ENCODE peak calls at places on chromosomes 3 and 15, in eight cellular contexts. K is A549, J is astrocyte of the cerebellum, D is fibroblast of lung, H is mammary epithelial cell, G is colonic mucosa, L is mucosa of descending colon, I is body of pancreas. E is an unnamed sample.

GRCh38 chr3:49868951-49869454 is 703 bp downstream of the CAMKV start:
- DNase-seq in K (no peak), J (no peak), D (no peak), H (no peak), G (no peak), L (no peak), I (no peak), E (no peak)

GRCh38 chr3:171088984-171089754 is 62.6 kb upstream of the SLC2A2 start:
- DNase-seq in K (no peak), J (peak; percentile 84), D (peak; percentile 99), H (peak; percentile 77), G (no peak), L (no peak), I (no peak), E (peak; percentile 88)

GRCh38 chr15:84108725-84109124 is 126.8 kb upstream of the GOLGA6L4 start:
- DNase-seq in K (no peak), J (no peak), D (peak; percentile 20), H (no peak), G (no peak), L (no peak), I (no peak), E (peak; percentile 44)

GRCh38 chr3:49668414-49668797 is 5.7 kb upstream of the APEH start:
- DNase-seq in K (peak; percentile 21), J (no peak), D (no peak), H (no peak), G (no peak), L (no peak), I (no peak), E (no peak)

GRCh38 chr3:170524072-170524471 is 61.8 kb downstream of the SLC7A14 start:
- DNase-seq in K (no peak), J (peak; percentile 20), D (peak; percentile 18), H (no peak), G (no peak), L (no peak), I (no peak), E (peak; percentile 41)

GRCh38 chr3:128458746-128459450 is 7.8 kb downstream of the DNAJB8 start:
- DNase-seq in K (no peak), J (no peak), D (no peak), H (no peak), G (no peak), L (no peak), I (no peak), E (no peak)

GRCh38 chr3:111151438-111151837 is 79.8 kb downstream of the NECTIN3 start:
- DNase-seq in K (no peak), J (peak; percentile 40), D (peak; percentile 80), H (peak; percentile 70), G (no peak), L (no peak), I (no peak), E (peak; percentile 55)

GRCh38 chr3:129663045-129663446 is 56.6 kb upstream of the PLXND1 start:
- DNase-seq in K (peak; percentile 42), J (no peak), D (peak; percentile 52), H (peak; percentile 91), G (no peak), L (no peak), I (peak; percentile 25), E (no peak)

GRCh38 chr3:177836671-177837070 is 639.4 kb upstream of the TBL1XR1 start:
- DNase-seq in K (no peak), J (no peak), D (peak; percentile 71), H (peak; percentile 63), G (no peak), L (no peak), I (no peak), E (peak; percentile 35)

GRCh38 chr3:21237638-21238037 is 513.4 kb downstream of the ZNF385D start:
- DNase-seq in K (no peak), J (peak; percentile 79), D (peak; percentile 89), H (no peak), G (no peak), L (no peak), I (no peak), E (peak; percentile 3)

GRCh38 chr15:86009727-86010126 is 69.9 kb upstream of the AGBL1 start:
- DNase-seq in K (no peak), J (no peak), D (no peak), H (no peak), G (no peak), L (no peak), I (no peak), E (no peak)

GRCh38 chr15:99732711-99733267 is 448 bp downstream of the LYSMD4 start:
- DNase-seq in K (no peak), J (no peak), D (no peak), H (peak; percentile 23), G (peak; percentile 48), L (peak; percentile 63), I (no peak), E (no peak)

GRCh38 chr15:31215490-31216209 is 111.0 kb upstream of the KLF13 start:
- DNase-seq in K (peak; percentile 91), J (no peak), D (peak; percentile 45), H (peak; percentile 49), G (peak; percentile 90), L (peak; percentile 91), I (peak; percentile 80), E (peak; percentile 58)

DNA sequence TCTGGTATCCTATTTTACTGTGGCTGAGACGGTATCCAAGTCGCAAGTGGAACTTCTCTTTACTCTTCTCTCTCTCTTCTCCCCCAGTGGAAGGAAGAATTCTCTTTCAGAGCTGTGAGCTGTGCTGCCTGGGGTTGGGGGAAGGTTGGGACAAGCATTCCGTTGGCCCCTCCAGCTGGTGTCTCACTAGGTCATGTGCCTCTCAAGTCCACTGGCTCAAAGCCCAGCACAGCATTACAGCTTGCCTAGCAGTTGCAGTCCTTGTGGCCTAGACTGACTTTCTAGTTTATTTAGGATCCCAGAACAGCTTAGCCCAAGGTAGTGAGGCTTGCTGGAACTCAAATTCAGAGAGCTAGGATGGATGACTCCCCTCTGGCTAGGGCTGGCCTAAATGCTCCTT is 76.1 kb upstream of the SPATA16 start:
- DNase-seq in K (no peak), J (no peak), D (peak; percentile 39), H (no peak), G (no peak), L (no peak), I (no peak), E (no peak)
- H3K4me3 ChIP-seq in K (no peak overlapping the region), J (no peak overlapping the region), D (no peak overlapping the region), H (no peak overlapping the region), G (no peak overlapping the region), L (no peak overlapping the region), I (no peak overlapping the region), E (no peak overlapping the region)

GRCh38 chr15:75725719-75726607 is 13.3 kb upstream of the CSPG4 start:
- DNase-seq in K (no peak), J (no peak), D (no peak), H (no peak), G (no peak), L (no peak), I (no peak), E (peak; percentile 11)

GRCh38 chr15:75729304-75730069 is 16.8 kb upstream of the CSPG4 start:
- DNase-seq in K (no peak), J (no peak), D (no peak), H (no peak), G (no peak), L (no peak), I (no peak), E (no peak)

GRCh38 chr15:75727031-75727531 is 14.4 kb upstream of the CSPG4 start:
- DNase-seq in K (no peak), J (no peak), D (no peak), H (no peak), G (no peak), L (no peak), I (no peak), E (no peak)

GRCh38 chr15:75725021-75725718 is 12.5 kb upstream of the CSPG4 start:
- DNase-seq in K (no peak), J (no peak), D (no peak), H (no peak), G (no peak), L (no peak), I (no peak), E (no peak)

GRCh38 chr15:75727851-75728715 is 15.4 kb upstream of the CSPG4 start:
- DNase-seq in K (peak; percentile 69), J (no peak), D (no peak), H (peak; percentile 26), G (peak; percentile 62), L (peak; percentile 81), I (peak; percentile 65), E (peak; percentile 40)
- TF ChIP-seq CTCF in K (peak; percentile 72), J (peak; percentile 53), D (peak; percentile 39), H (peak; percentile 25), G (peak; percentile 38), L (no peak), I (peak; percentile 51), E (peak; percentile 50)

GRCh38 chr3:186612721-186613636 is at the start of gene AHSG:
- DNase-seq in K (no peak), J (no peak), D (no peak), H (no peak), G (no peak), L (no peak), I (no peak), E (no peak)

GRCh38 chr3:186613637-186614265 is 891 bp downstream of the AHSG start:
- DNase-seq in K (no peak), J (peak; percentile 31), D (no peak), H (no peak), G (no peak), L (no peak), I (no peak), E (no peak)

GRCh38 chr3:186614597-186615483 is 2.0 kb downstream of the AHSG start:
- DNase-seq in K (peak; percentile 76), J (peak; percentile 44), D (peak; percentile 42), H (peak; percentile 58), G (peak; percentile 85), L (peak; percentile 83), I (peak; percentile 80), E (peak; percentile 80)

GRCh38 chr3:186616299-186616617 is 3.4 kb downstream of the AHSG start:
- DNase-seq in K (no peak), J (no peak), D (no peak), H (no peak), G (no peak), L (no peak), I (no peak), E (no peak)

GRCh38 chr3:186614266-186614596 is 1.4 kb downstream of the AHSG start:
- DNase-seq in K (no peak), J (no peak), D (no peak), H (no peak), G (no peak), L (no peak), I (no peak), E (no peak)
- H3K4me3 ChIP-seq in K (no peak overlapping the region), J (no peak overlapping the region), D (no peak overlapping the region), H (no peak overlapping the region), G (no peak overlapping the region), L (no peak overlapping the region), I (no peak overlapping the region), E (no peak overlapping the region)

DNA sequence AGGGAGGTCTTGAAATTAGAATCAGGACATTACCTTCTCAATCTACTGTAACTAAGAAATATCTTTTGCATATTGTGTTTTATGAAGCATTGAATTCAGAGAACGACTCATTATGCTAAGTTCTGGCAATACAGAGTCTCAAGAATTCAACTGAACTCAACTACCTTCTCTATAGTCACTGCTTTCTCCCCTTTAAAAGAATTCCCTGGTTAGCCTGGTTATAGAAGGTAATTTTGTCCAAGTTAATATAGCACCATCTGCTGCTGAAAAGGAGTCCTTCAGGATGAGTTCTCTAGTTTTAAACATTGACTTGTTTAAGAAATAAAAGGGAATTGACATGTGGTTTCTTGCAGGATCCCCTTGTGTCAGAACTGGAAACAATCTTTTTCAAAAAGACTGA is 60.2 kb downstream of the IL16 start:
- DNase-seq in K (no peak), J (peak; percentile 28), D (peak; percentile 49), H (peak; percentile 34), G (no peak), L (no peak), I (no peak), E (peak; percentile 80)
- TF ChIP-seq CTCF in K (peak; percentile 30), J (peak; percentile 44), D (peak; percentile 53), H (peak; percentile 36), G (no peak), L (no peak), I (peak; percentile 48), E (peak; percentile 70)

E was measured in fibroblast of pulmonary artery.